ENCODE peak calls at places on chromosomes 1 and 21, in seven cellular contexts. One of them, this sample, is unnamed.

GRCh38 chr1:181179279-181179979 is 90.9 kb downstream of the IER5 start:
- DNase-seq in activated CD4-positive, alpha-beta T cell treated with anti-CD3 and anti-CD28 coated beads, Interleukin-2, amount 50 U/mL, for 1 hour: no peak
- DNase-seq in mesothelial cell of epicardium: no peak
- DNase-seq in NB4: no peak
- DNase-seq in spleen: no peak
- DNase-seq in breast epithelium: no peak
- DNase-seq in heart right ventricle: no peak
- DNase-seq in this sample: no peak

GRCh38 chr1:32200226-32201010 is at the start of gene CCDC28B:
- DNase-seq in mesothelial cell of epicardium: no peak
- DNase-seq in spleen: peak
- DNase-seq in NB4: peak
- DNase-seq in heart right ventricle: peak
- DNase-seq in activated CD4-positive, alpha-beta T cell treated with anti-CD3 and anti-CD28 coated beads, Interleukin-2, amount 50 U/mL, for 1 hour: peak
- DNase-seq in breast epithelium: peak
- DNase-seq in this sample: peak

GRCh38 chr21:43194303-43195130 is 25.7 kb downstream of the CRYAA start:
- DNase-seq in breast epithelium: peak
- DNase-seq in mesothelial cell of epicardium: no peak
- DNase-seq in activated CD4-positive, alpha-beta T cell treated with anti-CD3 and anti-CD28 coated beads, Interleukin-2, amount 50 U/mL, for 1 hour: no peak
- DNase-seq in heart right ventricle: no peak
- DNase-seq in NB4: no peak
- DNase-seq in spleen: peak
- DNase-seq in this sample: no peak

GRCh38 chr1:94118471-94118870 is 2.5 kb downstream of the ABCA4 start:
- DNase-seq in mesothelial cell of epicardium: no peak
- DNase-seq in breast epithelium: no peak
- DNase-seq in NB4: no peak
- DNase-seq in activated CD4-positive, alpha-beta T cell treated with anti-CD3 and anti-CD28 coated beads, Interleukin-2, amount 50 U/mL, for 1 hour: no peak
- DNase-seq in spleen: peak
- DNase-seq in heart right ventricle: no peak
- DNase-seq in this sample: no peak

GRCh38 chr1:79043506-79043905 is 37.0 kb upstream of the ADGRL4 start:
- DNase-seq in NB4: no peak
- DNase-seq in mesothelial cell of epicardium: no peak
- DNase-seq in spleen: no peak
- DNase-seq in breast epithelium: no peak
- DNase-seq in heart right ventricle: no peak
- DNase-seq in activated CD4-positive, alpha-beta T cell treated with anti-CD3 and anti-CD28 coated beads, Interleukin-2, amount 50 U/mL, for 1 hour: no peak
- DNase-seq in this sample: no peak

GRCh38 chr1:11158720-11159321 is 30.3 kb upstream of the ANGPTL7 start:
- DNase-seq in spleen: no peak
- DNase-seq in mesothelial cell of epicardium: no peak
- DNase-seq in NB4: no peak
- DNase-seq in activated CD4-positive, alpha-beta T cell treated with anti-CD3 and anti-CD28 coated beads, Interleukin-2, amount 50 U/mL, for 1 hour: no peak
- DNase-seq in breast epithelium: no peak
- DNase-seq in heart right ventricle: no peak
- DNase-seq in this sample: no peak

GRCh38 chr1:54721719-54722118 is 6.1 kb downstream of the TTC4 start:
- DNase-seq in heart right ventricle: no peak
- DNase-seq in spleen: no peak
- DNase-seq in NB4: no peak
- DNase-seq in mesothelial cell of epicardium: no peak
- DNase-seq in activated CD4-positive, alpha-beta T cell treated with anti-CD3 and anti-CD28 coated beads, Interleukin-2, amount 50 U/mL, for 1 hour: no peak
- DNase-seq in breast epithelium: no peak
- DNase-seq in this sample: no peak

GRCh38 chr1:183810756-183811155 is 5.8 kb downstream of the RGL1 start:
- DNase-seq in spleen: no peak
- DNase-seq in heart right ventricle: no peak
- DNase-seq in NB4: no peak
- DNase-seq in mesothelial cell of epicardium: no peak
- DNase-seq in breast epithelium: no peak
- DNase-seq in activated CD4-positive, alpha-beta T cell treated with anti-CD3 and anti-CD28 coated beads, Interleukin-2, amount 50 U/mL, for 1 hour: no peak
- DNase-seq in this sample: no peak

GRCh38 chr1:37473431-37474050 is 839 bp upstream of the ZC3H12A start:
- DNase-seq in heart right ventricle: no peak
- DNase-seq in breast epithelium: peak
- DNase-seq in activated CD4-positive, alpha-beta T cell treated with anti-CD3 and anti-CD28 coated beads, Interleukin-2, amount 50 U/mL, for 1 hour: peak
- DNase-seq in spleen: no peak
- DNase-seq in mesothelial cell of epicardium: no peak
- DNase-seq in NB4: no peak
- DNase-seq in this sample: peak